ENCODE peak calls at places on chromosome 15, in five cellular contexts. O is endothelial cell of umbilical vein, D is HCT116, S is adrenal gland, U is uterus. A is an unnamed sample.

GRCh38 chr15:34753236-34753894 is 1.4 kb downstream of the GJD2 start:
- DNase-seq in O (peak), S (peak), U (no peak), D (no peak), A (no peak)

GRCh38 chr15:86906406-86906805 is 826.7 kb downstream of the AGBL1 start:
- DNase-seq in U (no peak), D (no peak), S (no peak), O (no peak), A (no peak)

GRCh38 chr15:68666120-68666811 is 87.5 kb downstream of the CORO2B start:
- DNase-seq in S (no peak), D (no peak), U (peak), O (peak), A (no peak)

GRCh38 chr15:61556037-61556648 is 327.0 kb upstream of the RORA start:
- DNase-seq in D (no peak), U (no peak), O (no peak), S (no peak), A (no peak)

GRCh38 chr15:34085746-34086145 is 15.9 kb downstream of the EMC7 start:
- DNase-seq in S (no peak), D (no peak), U (no peak), O (no peak), A (no peak)

GRCh38 chr15:56496635-56497034 is 31.7 kb upstream of the MNS1 start:
- DNase-seq in O (peak), D (peak), S (no peak), U (peak), A (peak)

GRCh38 chr15:64466408-64467116 is 6.2 kb downstream of the ZNF609 start:
- DNase-seq in S (no peak), U (no peak), D (no peak), O (no peak), A (no peak)

GRCh38 chr15:42984534-42985034 is 64.0 kb upstream of the TTBK2 start:
- DNase-seq in U (no peak), S (no peak), O (no peak), D (no peak), A (no peak)

GRCh38 chr15:73981761-73982222 is 10.3 kb downstream of the STOML1 start:
- DNase-seq in U (no peak), O (no peak), S (no peak), D (no peak), A (no peak)

GRCh38 chr15:80152896-80153876 is at the start of gene FAH:
- DNase-seq in S (peak), U (no peak), O (peak), D (no peak), A (peak)

GRCh38 chr15:63466378-63467192 is 37.8 kb upstream of the USP3 start:
- DNase-seq in S (peak), U (peak), D (peak), O (peak), A (peak)

GRCh38 chr15:70643783-70644125 is 119.6 kb downstream of the UACA start:
- DNase-seq in U (no peak), O (no peak), S (no peak), D (peak), A (no peak)

GRCh38 chr15:53611145-53611920 is 148.1 kb downstream of the WDR72 start:
- DNase-seq in S (no peak), D (no peak), U (no peak), O (peak), A (no peak)

GRCh38 chr15:62841891-62842559 is 200.5 kb upstream of the TPM1 start:
- DNase-seq in S (no peak), O (no peak), D (no peak), U (no peak), A (no peak)

GRCh38 chr15:65264877-65265430 is 21.7 kb downstream of the PARP16 start:
- DNase-seq in U (no peak), O (no peak), D (no peak), S (no peak), A (no peak)

GRCh38 chr15:61301701-61302100 is 72.6 kb upstream of the RORA start:
- DNase-seq in S (no peak), D (no peak), O (no peak), U (no peak), A (no peak)

GRCh38 chr15:40190591-40190990 is 29.7 kb downstream of the BUB1B start:
- DNase-seq in S (no peak), U (no peak), D (no peak), O (peak), A (no peak)

GRCh38 chr15:57235186-57235585 is 141.1 kb upstream of the CGNL1 start:
- DNase-seq in U (no peak), D (no peak), O (no peak), S (no peak), A (no peak)

GRCh38 chr15:80502782-80503181 is 98.6 kb downstream of the ARNT2 start:
- DNase-seq in S (no peak), O (no peak), D (no peak), U (no peak), A (no peak)

GRCh38 chr15:92621972-92622533 is 33.5 kb downstream of the FAM174B start:
- DNase-seq in O (no peak), U (no peak), D (no peak), S (no peak), A (no peak)

GRCh38 chr15:40697916-40698315 is 2.9 kb downstream of the RAD51 start:
- DNase-seq in S (no peak), U (no peak), D (no peak), O (no peak), A (no peak)

GRCh38 chr15:81239190-81239589 is 42.5 kb downstream of the IL16 start:
- DNase-seq in D (no peak), O (no peak), U (no peak), S (no peak), A (no peak)

GRCh38 chr15:52491460-52491859 is 37.2 kb downstream of the MYO5A start:
- DNase-seq in U (no peak), S (no peak), D (no peak), O (peak), A (no peak)

GRCh38 chr15:49627407-49627877 is 6.6 kb downstream of the DTWD1 start:
- DNase-seq in D (peak), S (no peak), U (no peak), O (peak), A (no peak)

GRCh38 chr15:73225358-73226015 is 143.3 kb downstream of the HCN4 start:
- DNase-seq in S (no peak), D (no peak), O (no peak), U (no peak), A (no peak)

GRCh38 chr15:51869074-51869425 is 39.6 kb downstream of the TMOD3 start:
- DNase-seq in D (peak), U (no peak), O (peak), S (no peak), A (peak)

GRCh38 chr15:74657846-74658245 is 38.0 kb downstream of the EDC3 start:
- DNase-seq in S (no peak), U (no peak), O (no peak), D (no peak), A (peak)

GRCh38 chr15:40072216-40072990 is 33.4 kb upstream of the SRP14 start:
- DNase-seq in U (no peak), O (peak), D (no peak), S (no peak), A (no peak)

GRCh38 chr15:65087873-65088642 is 11.5 kb downstream of the KBTBD13 start:
- DNase-seq in U (peak), S (no peak), O (no peak), D (no peak), A (no peak)

GRCh38 chr15:31031471-31032064 is 40.1 kb upstream of the MTMR10 start:
- DNase-seq in U (no peak), O (peak), S (no peak), D (no peak), A (no peak)

GRCh38 chr15:80830677-80831076 is 51.5 kb downstream of the CEMIP start:
- DNase-seq in O (no peak), D (no peak), S (no peak), U (no peak), A (no peak)

GRCh38 chr15:63909819-63910437 is 76.2 kb upstream of the HERC1 start:
- DNase-seq in U (no peak), O (peak), S (no peak), D (no peak), A (no peak)

GRCh38 chr15:57111002-57111401 is 192.6 kb downstream of the TCF12 start:
- DNase-seq in S (no peak), O (no peak), D (no peak), U (no peak), A (no peak)

GRCh38 chr15:51759557-51760070 is 8.2 kb downstream of the TMOD2 start:
- DNase-seq in O (no peak), U (peak), D (no peak), S (no peak), A (no peak)

GRCh38 chr15:63362196-63362595 is 19.4 kb downstream of the CA12 start:
- DNase-seq in D (no peak), U (no peak), O (no peak), S (no peak), A (peak)

GRCh38 chr15:44193651-44194396 is 1.2 kb downstream of the FRMD5 start:
- DNase-seq in S (peak), D (no peak), U (no peak), O (peak), A (no peak)

GRCh38 chr15:68347392-68347791 is 69.8 kb downstream of the FEM1B start:
- DNase-seq in D (no peak), S (no peak), O (peak), U (no peak), A (no peak)

GRCh38 chr15:32671339-32672325 is 30.1 kb downstream of the SCG5 start:
- DNase-seq in D (no peak), O (no peak), S (no peak), U (no peak), A (no peak)

GRCh38 chr15:71782447-71783165 is 27.7 kb upstream of the NR2E3 start:
- DNase-seq in U (no peak), D (no peak), S (no peak), O (no peak), A (no peak)

GRCh38 chr15:45276851-45277250 is 24.8 kb downstream of the SLC28A2 start:
- DNase-seq in S (no peak), D (no peak), U (no peak), O (peak), A (peak)

DNA sequence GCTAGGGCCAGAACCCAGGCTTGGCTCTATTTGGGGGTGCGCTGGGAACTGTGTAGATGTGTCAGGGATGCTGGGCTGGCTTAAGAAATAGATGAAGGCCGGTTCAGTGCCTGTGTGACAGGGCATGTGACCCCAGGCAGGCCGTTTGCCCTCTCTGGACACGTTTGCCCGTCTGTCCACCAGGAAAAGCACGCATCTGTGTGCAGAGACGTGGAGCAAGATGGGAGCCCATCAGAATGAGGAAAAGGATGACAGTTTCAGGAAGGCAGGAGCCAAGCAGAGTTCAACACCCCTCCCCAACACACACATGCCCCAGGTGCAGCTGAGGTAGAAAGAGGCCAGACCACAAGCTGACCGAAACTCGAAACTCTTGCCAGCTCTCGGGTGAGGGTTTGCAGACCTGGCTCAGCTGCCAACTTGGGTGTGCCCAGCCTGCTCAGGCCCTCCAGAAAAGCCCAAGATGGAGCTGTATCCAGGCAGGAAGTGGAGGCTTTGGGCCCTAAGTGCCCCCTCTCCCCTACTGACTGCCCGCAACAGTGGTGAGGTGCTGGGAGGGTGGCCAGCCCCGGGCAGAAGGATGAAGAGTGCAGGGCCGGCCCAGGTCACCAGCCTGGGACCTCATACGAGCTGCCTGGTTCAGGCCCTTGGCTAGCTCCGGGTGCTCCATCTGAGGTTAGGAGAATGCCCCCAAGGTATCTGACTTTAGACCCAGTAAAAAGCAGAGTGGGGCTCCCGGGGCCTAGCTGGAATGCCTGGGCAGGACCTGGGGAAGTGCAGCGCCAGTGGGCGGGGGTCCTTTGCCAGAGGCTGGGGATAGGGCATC is 10.2 kb upstream of the MESP1 start:
- DNase-seq in D (no peak), O (no peak), S (no peak), U (no peak), A (no peak)
- TF ChIP-seq POLR2A in D (no peak), O (no peak), S (no peak), U (no peak), A (no peak)

GRCh38 chr15:78374436-78375393 is 34.6 kb downstream of the CRABP1 start:
- DNase-seq in U (no peak), O (no peak), D (peak), S (no peak), A (no peak)
- TF ChIP-seq POLR2A in U (no peak), O (no peak), D (no peak), S (no peak), A (no peak)

GRCh38 chr15:94441782-94442181 is 210.4 kb downstream of the MCTP2 start:
- DNase-seq in S (no peak), O (no peak), D (no peak), U (no peak), A (no peak)
- TF ChIP-seq POLR2A in S (no peak), O (no peak), D (no peak), U (no peak), A (no peak)

DNA sequence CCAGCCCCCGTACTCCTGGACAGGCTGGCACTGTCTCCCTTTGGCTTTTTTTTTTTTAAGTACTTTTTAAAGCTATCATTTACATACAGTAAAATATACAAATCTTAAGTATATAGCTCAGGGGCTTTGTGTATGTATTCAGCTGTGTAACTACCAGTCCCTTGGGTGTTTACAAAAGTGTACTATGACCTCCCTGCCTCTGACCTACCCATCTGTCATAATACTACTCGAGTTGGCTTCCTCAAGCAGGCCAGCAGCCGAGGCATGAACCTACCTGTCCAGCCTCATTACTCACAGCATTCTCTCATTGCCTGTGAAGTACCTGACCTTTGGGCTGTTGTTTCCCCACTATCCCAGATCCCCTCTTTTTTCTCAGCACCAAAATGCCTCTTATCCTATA is 33.2 kb downstream of the ABHD2 start:
- DNase-seq in S (no peak), D (no peak), U (no peak), O (no peak), A (no peak)
- TF ChIP-seq POLR2A in S (no peak), D (no peak), U (no peak), O (no peak), A (no peak)

DNA sequence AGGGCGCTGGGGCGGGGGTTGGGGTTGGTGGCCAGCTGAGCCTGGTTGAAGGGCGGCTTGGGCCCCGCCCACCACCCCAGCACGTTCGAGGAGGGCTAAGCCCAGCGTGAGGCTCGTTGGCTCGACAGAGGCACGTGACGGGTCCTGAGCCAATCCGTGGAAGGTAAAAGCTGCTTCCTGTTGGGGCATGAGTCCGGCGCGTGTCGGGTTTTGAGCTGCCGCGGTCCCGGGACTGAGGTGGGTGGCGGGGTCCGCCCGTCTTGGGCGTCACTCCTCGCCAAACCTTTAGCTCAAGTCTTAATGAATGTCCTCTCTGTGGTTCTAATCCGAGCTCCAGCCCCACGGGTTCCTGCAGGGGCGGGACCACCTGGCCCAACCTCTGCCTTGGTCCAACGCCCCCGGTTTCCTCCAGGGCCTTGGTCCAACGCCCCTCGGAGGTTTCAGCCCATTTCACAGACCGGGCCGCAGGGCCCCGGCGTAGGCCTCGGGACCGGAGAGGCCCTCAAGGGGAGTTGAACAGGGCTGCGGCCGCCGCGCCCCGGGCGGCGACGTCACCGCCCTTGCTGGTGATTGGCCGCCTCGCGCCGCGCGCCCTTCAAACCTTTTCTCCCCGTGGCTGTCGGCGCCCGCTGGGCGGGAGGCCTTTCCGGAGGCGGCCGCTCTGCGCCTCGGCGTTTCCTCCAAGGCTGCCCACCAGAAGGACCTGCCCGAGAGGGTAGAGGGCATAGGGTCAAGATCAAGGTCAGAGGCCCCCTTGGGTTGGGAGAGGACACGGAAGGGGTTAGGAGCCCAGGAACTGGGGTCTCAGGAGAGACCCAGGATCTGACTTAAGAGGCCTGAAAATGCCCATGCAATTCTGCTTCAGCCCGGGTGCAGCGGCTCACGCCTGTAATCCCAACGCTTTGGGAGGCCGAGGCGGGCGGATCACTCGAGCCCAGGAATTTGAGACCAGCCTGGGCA is at the start of gene RCCD1:
- DNase-seq in D (peak), S (peak), O (peak), U (peak), A (peak)
- TF ChIP-seq POLR2A in D (peak), S (peak), O (peak), U (peak), A (peak)

DNA sequence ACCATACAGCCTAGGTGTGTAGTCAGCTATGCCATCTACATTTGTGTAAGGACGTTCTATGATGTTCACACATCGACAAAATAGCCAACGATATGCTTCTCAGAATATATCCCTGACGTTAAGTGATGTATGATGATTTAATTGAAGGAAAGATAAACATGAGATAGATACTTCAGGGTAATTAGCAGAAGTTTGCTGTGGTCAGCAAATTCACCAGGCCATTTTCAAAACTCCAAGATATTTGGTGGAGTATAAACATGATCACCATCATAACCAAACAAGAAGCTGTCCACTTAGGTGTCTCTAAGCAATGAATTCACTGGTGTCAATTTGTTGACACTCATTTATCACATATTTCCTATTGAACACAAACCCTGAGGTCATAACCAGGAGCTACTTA is 885.6 kb upstream of the NR2F2 start:
- DNase-seq in O (no peak), U (no peak), D (no peak), S (no peak), A (no peak)
- TF ChIP-seq POLR2A in O (no peak), U (no peak), D (no peak), S (no peak), A (no peak)

GRCh38 chr15:100849021-100849831 is 30.4 kb upstream of the ALDH1A3 start:
- DNase-seq in O (peak), U (peak), D (no peak), S (no peak), A (no peak)
- TF ChIP-seq POLR2A in O (no peak), U (peak), D (peak), S (no peak), A (no peak)

GRCh38 chr15:67068724-67069400 is 3.5 kb downstream of the SMAD3 start:
- DNase-seq in O (peak), S (no peak), D (no peak), U (no peak), A (peak)
- TF ChIP-seq POLR2A in O (no peak), S (no peak), D (no peak), U (no peak), A (no peak)

A was measured in erythroblast.